ENCODE peak calls at places on chromosomes 4 and X, in four cellular contexts. One of them, this sample, is unnamed.

GRCh38 chr4:22233257-22233656 is 282.6 kb downstream of the ADGRA3 start:
- DNase-seq in CD8-positive, alpha-beta memory T cell: no peak
- DNase-seq in T-helper 1 cell: no peak
- DNase-seq in HS-5: no peak
- DNase-seq in this sample: no peak

GRCh38 chrX:66672106-66672505 is 33.2 kb upstream of the EDA2R start:
- DNase-seq in CD8-positive, alpha-beta memory T cell: no peak
- DNase-seq in HS-5: no peak
- DNase-seq in T-helper 1 cell: no peak
- DNase-seq in this sample: no peak

GRCh38 chrX:88170528-88170927 is 576.5 kb upstream of the CPXCR1 start:
- DNase-seq in CD8-positive, alpha-beta memory T cell: no peak
- DNase-seq in HS-5: no peak
- DNase-seq in T-helper 1 cell: no peak
- DNase-seq in this sample: no peak

GRCh38 chr4:87934973-87935372 is 40.5 kb upstream of the SPP1 start:
- DNase-seq in HS-5: no peak
- DNase-seq in T-helper 1 cell: no peak
- DNase-seq in CD8-positive, alpha-beta memory T cell: no peak
- DNase-seq in this sample: no peak

GRCh38 chr4:22607382-22607781 is 85.4 kb upstream of the GBA3 start:
- DNase-seq in HS-5: no peak
- DNase-seq in T-helper 1 cell: no peak
- DNase-seq in CD8-positive, alpha-beta memory T cell: peak
- DNase-seq in this sample: no peak

GRCh38 chr4:183320211-183321068 is at the start of gene CLDN22:
- DNase-seq in T-helper 1 cell: no peak
- DNase-seq in CD8-positive, alpha-beta memory T cell: no peak
- DNase-seq in HS-5: no peak
- DNase-seq in this sample: no peak

GRCh38 chr4:151067316-151067715 is 32.1 kb upstream of the RPS3A start:
- DNase-seq in T-helper 1 cell: no peak
- DNase-seq in CD8-positive, alpha-beta memory T cell: no peak
- DNase-seq in HS-5: no peak
- DNase-seq in this sample: no peak

GRCh38 chrX:6558979-6559378 is 24.1 kb upstream of the VCX3A start:
- DNase-seq in CD8-positive, alpha-beta memory T cell: no peak
- DNase-seq in HS-5: no peak
- DNase-seq in T-helper 1 cell: no peak
- DNase-seq in this sample: no peak

GRCh38 chr4:56637154-56637553 is 43.9 kb downstream of the HOPX start:
- DNase-seq in CD8-positive, alpha-beta memory T cell: no peak
- DNase-seq in HS-5: no peak
- DNase-seq in T-helper 1 cell: no peak
- DNase-seq in this sample: no peak

This sample was measured in B cell.